ENCODE peak calls at places on chromosome 2, in seven cellular contexts. One of them, this sample, is unnamed.

GRCh38 chr2:74498500-74499268 is 719 bp downstream of the LBX2 start:
- DNase-seq in DMS153: no peak
- DNase-seq in Calu3: no peak
- DNase-seq in head of caudate nucleus: no peak
- DNase-seq in stimulated activated CD8-positive, alpha-beta memory T cell treated with anti-CD3 and anti-CD28 coated beads, Interleukin-15, amount 100 ng/mL, for 24 hours: no peak
- DNase-seq in iris pigment epithelial cell: peak
- DNase-seq in amniotic stem cell: no peak
- DNase-seq in this sample: peak

GRCh38 chr2:185012643-185013042 is 414.3 kb downstream of the ZNF804A start:
- DNase-seq in Calu3: no peak
- DNase-seq in iris pigment epithelial cell: peak
- DNase-seq in head of caudate nucleus: no peak
- DNase-seq in stimulated activated CD8-positive, alpha-beta memory T cell treated with anti-CD3 and anti-CD28 coated beads, Interleukin-15, amount 100 ng/mL, for 24 hours: no peak
- DNase-seq in amniotic stem cell: no peak
- DNase-seq in DMS153: no peak
- DNase-seq in this sample: no peak

GRCh38 chr2:148218326-148219075 is 197.6 kb downstream of the MBD5 start:
- DNase-seq in amniotic stem cell: no peak
- DNase-seq in Calu3: no peak
- DNase-seq in stimulated activated CD8-positive, alpha-beta memory T cell treated with anti-CD3 and anti-CD28 coated beads, Interleukin-15, amount 100 ng/mL, for 24 hours: no peak
- DNase-seq in DMS153: no peak
- DNase-seq in head of caudate nucleus: no peak
- DNase-seq in iris pigment epithelial cell: peak
- DNase-seq in this sample: no peak

GRCh38 chr2:26850565-26850964 is 2.6 kb downstream of the DPYSL5 start:
- DNase-seq in iris pigment epithelial cell: no peak
- DNase-seq in DMS153: no peak
- DNase-seq in head of caudate nucleus: no peak
- DNase-seq in amniotic stem cell: no peak
- DNase-seq in Calu3: no peak
- DNase-seq in stimulated activated CD8-positive, alpha-beta memory T cell treated with anti-CD3 and anti-CD28 coated beads, Interleukin-15, amount 100 ng/mL, for 24 hours: no peak
- DNase-seq in this sample: no peak

GRCh38 chr2:229714736-229715541 is 584 bp upstream of the DNER start:
- DNase-seq in head of caudate nucleus: peak
- DNase-seq in iris pigment epithelial cell: peak
- DNase-seq in Calu3: peak
- DNase-seq in amniotic stem cell: peak
- DNase-seq in stimulated activated CD8-positive, alpha-beta memory T cell treated with anti-CD3 and anti-CD28 coated beads, Interleukin-15, amount 100 ng/mL, for 24 hours: no peak
- DNase-seq in DMS153: no peak
- DNase-seq in this sample: peak

GRCh38 chr2:69980408-69980807 is 19.0 kb upstream of the ASPRV1 start:
- DNase-seq in Calu3: no peak
- DNase-seq in stimulated activated CD8-positive, alpha-beta memory T cell treated with anti-CD3 and anti-CD28 coated beads, Interleukin-15, amount 100 ng/mL, for 24 hours: no peak
- DNase-seq in amniotic stem cell: no peak
- DNase-seq in DMS153: no peak
- DNase-seq in head of caudate nucleus: no peak
- DNase-seq in iris pigment epithelial cell: peak
- DNase-seq in this sample: no peak

GRCh38 chr2:74119324-74119723 is 28.4 kb downstream of the BOLA3 start:
- DNase-seq in iris pigment epithelial cell: peak
- DNase-seq in stimulated activated CD8-positive, alpha-beta memory T cell treated with anti-CD3 and anti-CD28 coated beads, Interleukin-15, amount 100 ng/mL, for 24 hours: no peak
- DNase-seq in DMS153: no peak
- DNase-seq in head of caudate nucleus: no peak
- DNase-seq in Calu3: no peak
- DNase-seq in amniotic stem cell: no peak
- DNase-seq in this sample: no peak

GRCh38 chr2:145258903-145259579 is 739.1 kb upstream of the ZEB2 start:
- DNase-seq in Calu3: no peak
- DNase-seq in iris pigment epithelial cell: peak
- DNase-seq in amniotic stem cell: no peak
- DNase-seq in DMS153: no peak
- DNase-seq in stimulated activated CD8-positive, alpha-beta memory T cell treated with anti-CD3 and anti-CD28 coated beads, Interleukin-15, amount 100 ng/mL, for 24 hours: no peak
- DNase-seq in head of caudate nucleus: no peak
- DNase-seq in this sample: no peak

GRCh38 chr2:204947448-204947847 is 402.2 kb downstream of the PARD3B start:
- DNase-seq in iris pigment epithelial cell: no peak
- DNase-seq in amniotic stem cell: no peak
- DNase-seq in stimulated activated CD8-positive, alpha-beta memory T cell treated with anti-CD3 and anti-CD28 coated beads, Interleukin-15, amount 100 ng/mL, for 24 hours: no peak
- DNase-seq in Calu3: no peak
- DNase-seq in head of caudate nucleus: no peak
- DNase-seq in DMS153: no peak
- DNase-seq in this sample: peak

GRCh38 chr2:190313880-190314279 is 5.7 kb downstream of the HIBCH start:
- DNase-seq in Calu3: no peak
- DNase-seq in amniotic stem cell: no peak
- DNase-seq in iris pigment epithelial cell: no peak
- DNase-seq in DMS153: no peak
- DNase-seq in head of caudate nucleus: no peak
- DNase-seq in stimulated activated CD8-positive, alpha-beta memory T cell treated with anti-CD3 and anti-CD28 coated beads, Interleukin-15, amount 100 ng/mL, for 24 hours: no peak
- DNase-seq in this sample: no peak

GRCh38 chr2:232781765-232782164 is 5.4 kb upstream of the KCNJ13 start:
- DNase-seq in head of caudate nucleus: no peak
- DNase-seq in stimulated activated CD8-positive, alpha-beta memory T cell treated with anti-CD3 and anti-CD28 coated beads, Interleukin-15, amount 100 ng/mL, for 24 hours: no peak
- DNase-seq in iris pigment epithelial cell: peak
- DNase-seq in Calu3: peak
- DNase-seq in amniotic stem cell: no peak
- DNase-seq in DMS153: no peak
- DNase-seq in this sample: peak

GRCh38 chr2:138228101-138228500 is 263.8 kb downstream of the HNMT start:
- DNase-seq in Calu3: no peak
- DNase-seq in DMS153: no peak
- DNase-seq in head of caudate nucleus: no peak
- DNase-seq in stimulated activated CD8-positive, alpha-beta memory T cell treated with anti-CD3 and anti-CD28 coated beads, Interleukin-15, amount 100 ng/mL, for 24 hours: no peak
- DNase-seq in iris pigment epithelial cell: no peak
- DNase-seq in amniotic stem cell: no peak
- DNase-seq in this sample: no peak

GRCh38 chr2:41968182-41968578 is 79.6 kb upstream of the PKDCC start:
- DNase-seq in DMS153: no peak
- DNase-seq in amniotic stem cell: no peak
- DNase-seq in iris pigment epithelial cell: no peak
- DNase-seq in head of caudate nucleus: no peak
- DNase-seq in stimulated activated CD8-positive, alpha-beta memory T cell treated with anti-CD3 and anti-CD28 coated beads, Interleukin-15, amount 100 ng/mL, for 24 hours: no peak
- DNase-seq in Calu3: no peak
- DNase-seq in this sample: no peak

GRCh38 chr2:181517685-181518301 is 60.6 kb downstream of the ITGA4 start:
- DNase-seq in stimulated activated CD8-positive, alpha-beta memory T cell treated with anti-CD3 and anti-CD28 coated beads, Interleukin-15, amount 100 ng/mL, for 24 hours: no peak
- DNase-seq in Calu3: no peak
- DNase-seq in DMS153: no peak
- DNase-seq in head of caudate nucleus: no peak
- DNase-seq in amniotic stem cell: no peak
- DNase-seq in iris pigment epithelial cell: peak
- DNase-seq in this sample: no peak

GRCh38 chr2:81876628-81877027 is 1572.1 kb upstream of the LRRTM1 start:
- DNase-seq in Calu3: no peak
- DNase-seq in iris pigment epithelial cell: no peak
- DNase-seq in head of caudate nucleus: no peak
- DNase-seq in stimulated activated CD8-positive, alpha-beta memory T cell treated with anti-CD3 and anti-CD28 coated beads, Interleukin-15, amount 100 ng/mL, for 24 hours: no peak
- DNase-seq in amniotic stem cell: no peak
- DNase-seq in DMS153: no peak
- DNase-seq in this sample: no peak

GRCh38 chr2:221478106-221478863 is 93.8 kb downstream of the EPHA4 start:
- DNase-seq in amniotic stem cell: no peak
- DNase-seq in Calu3: no peak
- DNase-seq in stimulated activated CD8-positive, alpha-beta memory T cell treated with anti-CD3 and anti-CD28 coated beads, Interleukin-15, amount 100 ng/mL, for 24 hours: no peak
- DNase-seq in head of caudate nucleus: no peak
- DNase-seq in iris pigment epithelial cell: peak
- DNase-seq in DMS153: no peak
- DNase-seq in this sample: no peak

GRCh38 chr2:86414996-86415395 is 26.2 kb upstream of the KDM3A start:
- DNase-seq in head of caudate nucleus: no peak
- DNase-seq in DMS153: no peak
- DNase-seq in amniotic stem cell: no peak
- DNase-seq in iris pigment epithelial cell: no peak
- DNase-seq in stimulated activated CD8-positive, alpha-beta memory T cell treated with anti-CD3 and anti-CD28 coated beads, Interleukin-15, amount 100 ng/mL, for 24 hours: no peak
- DNase-seq in Calu3: no peak
- DNase-seq in this sample: no peak

GRCh38 chr2:30778611-30779010 is 28.6 kb downstream of the CAPN13 start:
- DNase-seq in Calu3: no peak
- DNase-seq in stimulated activated CD8-positive, alpha-beta memory T cell treated with anti-CD3 and anti-CD28 coated beads, Interleukin-15, amount 100 ng/mL, for 24 hours: no peak
- DNase-seq in iris pigment epithelial cell: no peak
- DNase-seq in head of caudate nucleus: no peak
- DNase-seq in amniotic stem cell: no peak
- DNase-seq in DMS153: no peak
- DNase-seq in this sample: no peak

GRCh38 chr2:68925298-68925885 is 27.3 kb downstream of the GKN2 start:
- DNase-seq in stimulated activated CD8-positive, alpha-beta memory T cell treated with anti-CD3 and anti-CD28 coated beads, Interleukin-15, amount 100 ng/mL, for 24 hours: no peak
- DNase-seq in DMS153: peak
- DNase-seq in iris pigment epithelial cell: peak
- DNase-seq in Calu3: peak
- DNase-seq in head of caudate nucleus: no peak
- DNase-seq in amniotic stem cell: no peak
- DNase-seq in this sample: peak

GRCh38 chr2:85011098-85011497 is 40.1 kb downstream of the KCMF1 start:
- DNase-seq in iris pigment epithelial cell: no peak
- DNase-seq in amniotic stem cell: no peak
- DNase-seq in Calu3: no peak
- DNase-seq in DMS153: no peak
- DNase-seq in stimulated activated CD8-positive, alpha-beta memory T cell treated with anti-CD3 and anti-CD28 coated beads, Interleukin-15, amount 100 ng/mL, for 24 hours: no peak
- DNase-seq in head of caudate nucleus: no peak
- DNase-seq in this sample: no peak

GRCh38 chr2:15177103-15177502 is 384.0 kb downstream of the NBAS start:
- DNase-seq in iris pigment epithelial cell: peak
- DNase-seq in stimulated activated CD8-positive, alpha-beta memory T cell treated with anti-CD3 and anti-CD28 coated beads, Interleukin-15, amount 100 ng/mL, for 24 hours: no peak
- DNase-seq in DMS153: no peak
- DNase-seq in head of caudate nucleus: no peak
- DNase-seq in amniotic stem cell: peak
- DNase-seq in Calu3: no peak
- DNase-seq in this sample: no peak

GRCh38 chr2:215712850-215713230 is 277.0 kb upstream of the FN1 start:
- DNase-seq in Calu3: no peak
- DNase-seq in iris pigment epithelial cell: no peak
- DNase-seq in DMS153: no peak
- DNase-seq in amniotic stem cell: no peak
- DNase-seq in stimulated activated CD8-positive, alpha-beta memory T cell treated with anti-CD3 and anti-CD28 coated beads, Interleukin-15, amount 100 ng/mL, for 24 hours: no peak
- DNase-seq in head of caudate nucleus: no peak
- DNase-seq in this sample: no peak

GRCh38 chr2:71226391-71226964 is 425 bp downstream of the PAIP2B start:
- DNase-seq in iris pigment epithelial cell: no peak
- DNase-seq in stimulated activated CD8-positive, alpha-beta memory T cell treated with anti-CD3 and anti-CD28 coated beads, Interleukin-15, amount 100 ng/mL, for 24 hours: no peak
- DNase-seq in Calu3: peak
- DNase-seq in amniotic stem cell: no peak
- DNase-seq in DMS153: no peak
- DNase-seq in head of caudate nucleus: peak
- DNase-seq in this sample: no peak

GRCh38 chr2:216533504-216534068 is 34.9 kb downstream of the RPL37A start:
- DNase-seq in stimulated activated CD8-positive, alpha-beta memory T cell treated with anti-CD3 and anti-CD28 coated beads, Interleukin-15, amount 100 ng/mL, for 24 hours: no peak
- DNase-seq in amniotic stem cell: no peak
- DNase-seq in head of caudate nucleus: no peak
- DNase-seq in Calu3: no peak
- DNase-seq in iris pigment epithelial cell: no peak
- DNase-seq in DMS153: no peak
- DNase-seq in this sample: no peak

GRCh38 chr2:100818606-100819364 is 1.2 kb upstream of the NPAS2 start:
- DNase-seq in amniotic stem cell: peak
- DNase-seq in stimulated activated CD8-positive, alpha-beta memory T cell treated with anti-CD3 and anti-CD28 coated beads, Interleukin-15, amount 100 ng/mL, for 24 hours: no peak
- DNase-seq in Calu3: peak
- DNase-seq in head of caudate nucleus: peak
- DNase-seq in iris pigment epithelial cell: peak
- DNase-seq in DMS153: no peak
- DNase-seq in this sample: peak

GRCh38 chr2:18910843-18911242 is 321.5 kb upstream of the NT5C1B start:
- DNase-seq in DMS153: no peak
- DNase-seq in stimulated activated CD8-positive, alpha-beta memory T cell treated with anti-CD3 and anti-CD28 coated beads, Interleukin-15, amount 100 ng/mL, for 24 hours: no peak
- DNase-seq in amniotic stem cell: no peak
- DNase-seq in iris pigment epithelial cell: peak
- DNase-seq in Calu3: peak
- DNase-seq in head of caudate nucleus: no peak
- DNase-seq in this sample: no peak

GRCh38 chr2:179861027-179861776 is at the start of gene ZNF385B:
- DNase-seq in iris pigment epithelial cell: peak
- DNase-seq in head of caudate nucleus: peak
- DNase-seq in stimulated activated CD8-positive, alpha-beta memory T cell treated with anti-CD3 and anti-CD28 coated beads, Interleukin-15, amount 100 ng/mL, for 24 hours: no peak
- DNase-seq in amniotic stem cell: no peak
- DNase-seq in DMS153: no peak
- DNase-seq in Calu3: peak
- DNase-seq in this sample: no peak

GRCh38 chr2:128775401-128776285 is 457.0 kb upstream of the HS6ST1 start:
- DNase-seq in DMS153: no peak
- DNase-seq in head of caudate nucleus: peak
- DNase-seq in Calu3: no peak
- DNase-seq in amniotic stem cell: no peak
- DNase-seq in iris pigment epithelial cell: no peak
- DNase-seq in stimulated activated CD8-positive, alpha-beta memory T cell treated with anti-CD3 and anti-CD28 coated beads, Interleukin-15, amount 100 ng/mL, for 24 hours: no peak
- DNase-seq in this sample: no peak

GRCh38 chr2:40716879-40717278 is 265.0 kb upstream of the SLC8A1 start:
- DNase-seq in DMS153: no peak
- DNase-seq in stimulated activated CD8-positive, alpha-beta memory T cell treated with anti-CD3 and anti-CD28 coated beads, Interleukin-15, amount 100 ng/mL, for 24 hours: no peak
- DNase-seq in Calu3: no peak
- DNase-seq in iris pigment epithelial cell: peak
- DNase-seq in head of caudate nucleus: no peak
- DNase-seq in amniotic stem cell: peak
- DNase-seq in this sample: peak

GRCh38 chr2:26647981-26648380 is 6.8 kb upstream of the CIB4 start:
- DNase-seq in DMS153: no peak
- DNase-seq in head of caudate nucleus: peak
- DNase-seq in Calu3: no peak
- DNase-seq in stimulated activated CD8-positive, alpha-beta memory T cell treated with anti-CD3 and anti-CD28 coated beads, Interleukin-15, amount 100 ng/mL, for 24 hours: no peak
- DNase-seq in amniotic stem cell: no peak
- DNase-seq in iris pigment epithelial cell: no peak
- DNase-seq in this sample: no peak

GRCh38 chr2:95695613-95696012 is 103.8 kb downstream of the TRIM43 start:
- DNase-seq in Calu3: no peak
- DNase-seq in amniotic stem cell: no peak
- DNase-seq in iris pigment epithelial cell: no peak
- DNase-seq in DMS153: no peak
- DNase-seq in stimulated activated CD8-positive, alpha-beta memory T cell treated with anti-CD3 and anti-CD28 coated beads, Interleukin-15, amount 100 ng/mL, for 24 hours: no peak
- DNase-seq in head of caudate nucleus: no peak
- DNase-seq in this sample: no peak